ENCODE peak calls at places on chromosomes 4 and X, in nine cellular contexts. W, Z, X, L, H, R, N, O and V are unnamed samples.

GRCh38 chr4:185693548-185694215 is 118.3 kb downstream of the SORBS2 start:
- DNase-seq in W (no peak), Z (no peak), L (no peak), N (peak; percentile 90), X (no peak), H (no peak), O (no peak), R (no peak), V (no peak)

GRCh38 chrX:47568656-47569295 is 7.8 kb downstream of the ARAF start:
- DNase-seq in Z (no peak), N (no peak), R (peak; percentile 50), H (peak; percentile 76), L (no peak), O (no peak), X (no peak), W (no peak), V (no peak)

GRCh38 chrX:69173906-69174305 is 8.7 kb upstream of the PJA1 start:
- DNase-seq in H (peak; percentile 63), O (no peak), L (no peak), W (no peak), N (no peak), R (no peak), Z (no peak), X (no peak), V (no peak)

GRCh38 chrX:68928401-68928800 is 99.6 kb downstream of the EFNB1 start:
- DNase-seq in R (no peak), Z (peak; percentile 59), H (no peak), L (no peak), W (no peak), N (no peak), X (no peak), O (no peak), V (no peak)

GRCh38 chr4:74418063-74418670 is 26.8 kb upstream of the AREG start:
- DNase-seq in R (no peak), X (no peak), N (peak; percentile 95), O (no peak), L (no peak), Z (no peak), W (no peak), H (no peak), V (no peak)

GRCh38 chr4:86243750-86244149 is 116.1 kb downstream of the MAPK10 start:
- DNase-seq in N (no peak), O (no peak), W (no peak), R (no peak), X (no peak), H (no peak), Z (no peak), L (no peak), V (no peak)

GRCh38 chrX:154411981-154412340 is 622 bp downstream of the TAFAZZIN start:
- DNase-seq in L (no peak), X (peak; percentile 82), W (peak; percentile 54), H (peak; percentile 77), O (no peak), N (peak; percentile 61), R (peak; percentile 66), Z (peak; percentile 91), V (peak; percentile 88)

GRCh38 chr4:103429283-103429682 is 231.1 kb upstream of the CENPE start:
- DNase-seq in L (no peak), O (no peak), R (no peak), W (no peak), Z (no peak), X (no peak), N (no peak), H (peak; percentile 88), V (no peak)

GRCh38 chr4:85756938-85757337 is 282.0 kb downstream of the ARHGAP24 start:
- DNase-seq in L (no peak), R (peak; percentile 68), O (no peak), Z (no peak), H (peak; percentile 65), W (no peak), X (no peak), N (peak; percentile 68), V (no peak)

GRCh38 chr4:7775396-7775795 is 164.3 kb downstream of the AFAP1 start:
- DNase-seq in W (no peak), R (no peak), H (no peak), O (no peak), N (no peak), Z (peak; percentile 12), X (peak; percentile 27), L (no peak), V (no peak)
- H3K4me3 ChIP-seq in W (no peak overlapping the region), R (no peak overlapping the region), H (no peak overlapping the region), O (no peak overlapping the region), N (no peak overlapping the region), Z (no peak overlapping the region), X (no peak overlapping the region), L (no peak overlapping the region), V (no peak overlapping the region)

GRCh38 chr4:80254114-80254513 is 12.3 kb upstream of the FGF5 start:
- DNase-seq in L (no peak), W (no peak), N (no peak), H (no peak), Z (no peak), X (no peak), R (no peak), O (no peak), V (no peak)
- H3K4me1 ChIP-seq in L (no peaks in the 10 kb centered on the region), W (no peaks in the 10 kb centered on the region), N (peaks cover 5% of the 10 kb centered on the region), H (peaks cover 5% of the 10 kb centered on the region), Z (no peaks in the 10 kb centered on the region), X (no peaks in the 10 kb centered on the region), R (no peaks in the 10 kb centered on the region), O (peaks cover 4% of the 10 kb centered on the region), V (no peaks in the 10 kb centered on the region)

GRCh38 chr4:20255251-20255586 is 3.5 kb downstream of the SLIT2 start:
- DNase-seq in X (no peak), R (no peak), H (no peak), O (no peak), Z (no peak), W (no peak), N (peak; percentile 40), L (no peak), V (no peak)
- H3K4me3 ChIP-seq in X (peak overlapping the region; percentile 54), R (no peak overlapping the region), H (peak overlapping the region; percentile 66), O (no peak overlapping the region), Z (peak overlapping the region; percentile 64), W (peak overlapping the region; percentile 65), N (peak overlapping the region; percentile 69), L (peak overlapping the region; percentile 95), V (peak overlapping the region; percentile 66)

DNA sequence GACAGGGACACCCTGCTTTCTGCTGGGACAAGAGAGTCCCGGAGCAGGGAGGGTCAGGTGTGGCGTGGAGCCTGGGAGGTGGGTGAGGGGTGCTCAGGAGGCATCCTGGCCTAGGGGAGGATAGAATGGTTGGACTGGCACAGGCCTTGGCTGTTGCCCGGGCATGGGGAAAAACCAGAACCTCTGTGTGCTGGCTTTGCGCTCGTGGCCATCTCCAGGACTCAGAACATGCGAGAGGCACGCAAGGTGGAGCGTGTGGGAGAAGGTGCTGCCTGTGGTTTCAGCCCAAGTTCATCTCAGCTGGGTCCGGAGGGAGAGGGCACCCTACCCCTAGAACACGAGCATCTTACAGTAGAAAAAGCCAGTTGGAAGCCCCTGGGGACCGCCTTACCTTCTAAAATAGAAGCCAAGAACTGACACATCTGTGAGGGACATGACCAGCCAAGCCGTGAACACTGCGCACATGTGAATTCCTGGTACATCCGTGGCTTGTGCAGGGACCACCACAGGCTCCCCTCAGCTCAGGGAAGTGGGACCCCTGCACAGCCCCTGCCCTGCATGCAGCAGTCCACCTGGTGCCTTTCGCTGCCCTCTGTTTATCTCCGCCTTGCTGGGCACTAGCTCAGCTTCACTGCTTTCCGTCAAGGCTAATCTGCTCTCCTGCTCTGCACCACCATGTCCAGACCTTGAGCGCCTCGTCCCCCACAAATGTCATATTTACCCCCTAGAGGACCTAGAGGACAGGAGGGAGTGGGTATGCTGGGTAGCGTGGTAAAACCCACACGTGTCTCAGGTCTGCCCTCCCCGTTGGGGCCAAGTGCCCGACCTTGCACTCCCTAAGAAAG is 13.5 kb downstream of the MSANTD1 start:
- DNase-seq in R (no peak), O (no peak), N (no peak), X (no peak), W (peak; percentile 39), L (no peak), Z (no peak), H (no peak), V (peak; percentile 11)
- H3K4me1 ChIP-seq in R (no peaks in the 10 kb centered on the region), O (peaks cover 3% of the 10 kb centered on the region), N (no peaks in the 10 kb centered on the region), X (no peaks in the 10 kb centered on the region), W (no peaks in the 10 kb centered on the region), L (no peaks in the 10 kb centered on the region), Z (no peaks in the 10 kb centered on the region), H (no peaks in the 10 kb centered on the region), V (no peaks in the 10 kb centered on the region)

GRCh38 chr4:11423465-11423864 is 5.2 kb downstream of the HS3ST1 start:
- DNase-seq in X (no peak), H (no peak), N (no peak), R (no peak), L (no peak), Z (no peak), W (no peak), O (no peak), V (no peak)
- H3K4me3 ChIP-seq in X (no peak overlapping the region), H (no peak overlapping the region), N (no peak overlapping the region), R (no peak overlapping the region), L (no peak overlapping the region), Z (no peak overlapping the region), W (no peak overlapping the region), O (no peak overlapping the region), V (no peak overlapping the region)

GRCh38 chr4:139550724-139551429 is 5.1 kb downstream of the SETD7 start:
- DNase-seq in O (no peak), R (no peak), W (no peak), Z (no peak), H (peak; percentile 63), L (no peak), X (no peak), N (peak; percentile 26), V (no peak)
- H3K4me1 ChIP-seq in O (peaks cover 5% of the 10 kb centered on the region), R (peaks cover 43% of the 10 kb centered on the region), W (peaks cover 11% of the 10 kb centered on the region), Z (peaks cover 12% of the 10 kb centered on the region), H (peaks cover 25% of the 10 kb centered on the region), L (peaks cover 22% of the 10 kb centered on the region), X (peaks cover 38% of the 10 kb centered on the region), N (peaks cover 15% of the 10 kb centered on the region), V (no peaks in the 10 kb centered on the region)

GRCh38 chr4:2059726-2060577 is 825 bp downstream of the NAT8L start:
- DNase-seq in O (no peak), X (no peak), Z (peak; percentile 51), H (peak; percentile 54), R (no peak), W (no peak), L (no peak), N (no peak), V (no peak)
- H3K4me3 ChIP-seq in O (no peak overlapping the region), X (peak overlapping the region; percentile 52), Z (peak overlapping the region; percentile 23), H (peak overlapping the region; percentile 54), R (no peak overlapping the region), W (no peak overlapping the region), L (peak overlapping the region; percentile 7), N (peak overlapping the region; percentile 4), V (no peak overlapping the region)

GRCh38 chr4:78480286-78480685 is 71.3 kb upstream of the ANXA3 start:
- DNase-seq in R (no peak), L (no peak), O (no peak), W (no peak), H (no peak), X (no peak), N (no peak), Z (no peak), V (no peak)
- H3K4me1 ChIP-seq in R (no peaks in the 10 kb centered on the region), L (no peaks in the 10 kb centered on the region), O (no peaks in the 10 kb centered on the region), W (no peaks in the 10 kb centered on the region), H (no peaks in the 10 kb centered on the region), X (no peaks in the 10 kb centered on the region), N (no peaks in the 10 kb centered on the region), Z (no peaks in the 10 kb centered on the region), V (no peaks in the 10 kb centered on the region)